ENCODE peak calls at places on chromosomes 1 and 21, in eight cellular contexts. Z is NCI-H2081; E is GM12891; I is AG04450; V is activated naive CD4-positive, alpha-beta T cell; B is RKO; U is stimulated activated CD8-positive, alpha-beta memory T cell treated with anti-CD3 and anti-CD28 coated beads, Interleukin-15, amount 100 ng/mL, for 24 hours; M is activated CD8-positive, alpha-beta memory T cell treated with anti-CD3 and anti-CD28 coated beads for 24 hours. N is an unnamed sample.

GRCh38 chr1:43509740-43510375 is 20.8 kb upstream of the PTPRF start:
- DNase-seq in V (no peak), Z (no peak), E (no peak), I (no peak), B (no peak), M (no peak), U (no peak), N (no peak)

GRCh38 chr1:94237291-94238226 is at the start of gene ARHGAP29:
- DNase-seq in M (peak), E (peak), B (peak), U (no peak), I (no peak), Z (peak), V (peak), N (no peak)

GRCh38 chr1:204348722-204349121 is 11.0 kb downstream of the PLEKHA6 start:
- DNase-seq in B (no peak), Z (no peak), V (no peak), I (no peak), M (no peak), E (no peak), U (no peak), N (no peak)

GRCh38 chr1:203672354-203672753 is 45.7 kb downstream of the ATP2B4 start:
- DNase-seq in Z (peak), V (no peak), U (no peak), I (peak), E (no peak), M (no peak), B (no peak), N (peak)

GRCh38 chr1:157597959-157598667 is at the start of gene FCRL4:
- DNase-seq in E (no peak), M (no peak), U (no peak), I (no peak), V (no peak), B (no peak), Z (no peak), N (no peak)

GRCh38 chr1:181062800-181063428 is 25.6 kb upstream of the IER5 start:
- DNase-seq in V (no peak), M (peak), Z (no peak), B (no peak), U (no peak), I (peak), E (no peak), N (no peak)

GRCh38 chr1:158028956-158029355 is 35.5 kb downstream of the KIRREL1 start:
- DNase-seq in I (no peak), V (no peak), U (no peak), B (no peak), M (no peak), E (no peak), Z (no peak), N (no peak)

GRCh38 chr21:26920055-26920454 is 46.8 kb downstream of the ADAMTS5 start:
- DNase-seq in I (no peak), B (no peak), M (no peak), U (no peak), E (no peak), V (no peak), Z (no peak), N (no peak)

GRCh38 chr21:39444406-39445145 is 1.0 kb downstream of the LCA5L start:
- DNase-seq in E (no peak), B (peak), M (no peak), Z (no peak), I (no peak), U (no peak), V (no peak), N (no peak)

GRCh38 chr1:156241311-156241811 is 623 bp upstream of the BGLAP start:
- DNase-seq in V (no peak), E (no peak), M (no peak), U (no peak), Z (no peak), B (no peak), I (no peak), N (peak)

GRCh38 chr1:154186177-154186576 is 5.7 kb downstream of the TPM3 start:
- DNase-seq in I (no peak), M (peak), U (peak), E (peak), V (peak), Z (peak), B (peak), N (no peak)

GRCh38 chr1:81192647-81193642 is 607.8 kb upstream of the ADGRL2 start:
- DNase-seq in I (no peak), B (no peak), E (no peak), Z (no peak), V (no peak), M (no peak), U (no peak), N (no peak)

GRCh38 chr1:221598122-221598521 is 143.8 kb downstream of the DUSP10 start:
- DNase-seq in M (no peak), V (no peak), U (no peak), B (no peak), I (no peak), E (no peak), Z (no peak), N (no peak)